ENCODE peak calls at places on chromosomes 4 and X, in eight cellular contexts. One of them, this sample, is unnamed.
A peak's percentile ranks its signal among the peaks of the same experiment; 100 is the strongest.

GRCh38 chrX:155768036-155768769 is 112.9 kb upstream of the VAMP7 start:
- DNase-seq in dorsolateral prefrontal cortex: peak; percentile 9
- DNase-seq in neural progenitor cell: no peak
- DNase-seq in Peyer's patch: no peak
- DNase-seq in HCT116: no peak
- DNase-seq in ascending aorta: no peak
- DNase-seq in lower leg skin: no peak
- DNase-seq in GM12864: no peak
- DNase-seq in this sample: no peak

GRCh38 chr4:137896221-137896737 is 345.9 kb downstream of the SLC7A11 start:
- DNase-seq in dorsolateral prefrontal cortex: no peak
- DNase-seq in Peyer's patch: no peak
- DNase-seq in HCT116: no peak
- DNase-seq in neural progenitor cell: no peak
- DNase-seq in lower leg skin: no peak
- DNase-seq in GM12864: no peak
- DNase-seq in ascending aorta: no peak
- DNase-seq in this sample: no peak

GRCh38 chr4:120918788-120919187 is 3.7 kb downstream of the PRDM5 start:
- DNase-seq in Peyer's patch: no peak
- DNase-seq in ascending aorta: no peak
- DNase-seq in lower leg skin: no peak
- DNase-seq in HCT116: no peak
- DNase-seq in neural progenitor cell: no peak
- DNase-seq in dorsolateral prefrontal cortex: no peak
- DNase-seq in GM12864: no peak
- DNase-seq in this sample: no peak

GRCh38 chr4:125317526-125317880 is 2.7 kb downstream of the FAT4 start:
- DNase-seq in Peyer's patch: no peak
- DNase-seq in dorsolateral prefrontal cortex: peak; percentile 47
- DNase-seq in neural progenitor cell: peak; percentile 75
- DNase-seq in ascending aorta: no peak
- DNase-seq in GM12864: no peak
- DNase-seq in HCT116: no peak
- DNase-seq in lower leg skin: peak; percentile 30
- DNase-seq in this sample: no peak

GRCh38 chrX:9127991-9128390 is 94.1 kb upstream of the FAM9B start:
- DNase-seq in dorsolateral prefrontal cortex: no peak
- DNase-seq in HCT116: no peak
- DNase-seq in GM12864: no peak
- DNase-seq in ascending aorta: no peak
- DNase-seq in neural progenitor cell: no peak
- DNase-seq in lower leg skin: no peak
- DNase-seq in Peyer's patch: no peak
- DNase-seq in this sample: no peak

GRCh38 chrX:36019164-36019563 is 99.6 kb downstream of the CFAP47 start:
- DNase-seq in dorsolateral prefrontal cortex: no peak
- DNase-seq in ascending aorta: no peak
- DNase-seq in Peyer's patch: no peak
- DNase-seq in GM12864: no peak
- DNase-seq in HCT116: no peak
- DNase-seq in neural progenitor cell: no peak
- DNase-seq in lower leg skin: no peak
- DNase-seq in this sample: no peak

GRCh38 chr4:150593996-150594395 is 12.0 kb downstream of the MAB21L2 start:
- DNase-seq in dorsolateral prefrontal cortex: no peak
- DNase-seq in HCT116: no peak
- DNase-seq in ascending aorta: no peak
- DNase-seq in GM12864: no peak
- DNase-seq in Peyer's patch: no peak
- DNase-seq in neural progenitor cell: no peak
- DNase-seq in lower leg skin: no peak
- DNase-seq in this sample: no peak

GRCh38 chr4:13534344-13535063 is 9.8 kb downstream of the NKX3-2 start:
- DNase-seq in GM12864: no peak
- DNase-seq in HCT116: no peak
- DNase-seq in Peyer's patch: no peak
- DNase-seq in ascending aorta: no peak
- DNase-seq in neural progenitor cell: no peak
- DNase-seq in dorsolateral prefrontal cortex: no peak
- DNase-seq in lower leg skin: no peak
- DNase-seq in this sample: no peak

GRCh38 chr4:117817316-117817715 is 217.0 kb upstream of the NDST3 start:
- DNase-seq in GM12864: no peak
- DNase-seq in HCT116: no peak
- DNase-seq in dorsolateral prefrontal cortex: no peak
- DNase-seq in neural progenitor cell: no peak
- DNase-seq in ascending aorta: no peak
- DNase-seq in Peyer's patch: no peak
- DNase-seq in lower leg skin: no peak
- DNase-seq in this sample: no peak

GRCh38 chrX:100994352-100995281 is 25.1 kb downstream of the ARL13A start:
- DNase-seq in ascending aorta: no peak
- DNase-seq in lower leg skin: no peak
- DNase-seq in HCT116: peak; percentile 47
- DNase-seq in neural progenitor cell: no peak
- DNase-seq in dorsolateral prefrontal cortex: no peak
- DNase-seq in GM12864: peak; percentile 3
- DNase-seq in Peyer's patch: no peak
- DNase-seq in this sample: no peak

GRCh38 chrX:120380699-120381098 is 18.8 kb downstream of the ATP1B4 start:
- DNase-seq in GM12864: no peak
- DNase-seq in dorsolateral prefrontal cortex: no peak
- DNase-seq in neural progenitor cell: peak; percentile 34
- DNase-seq in Peyer's patch: peak; percentile 30
- DNase-seq in lower leg skin: no peak
- DNase-seq in HCT116: peak; percentile 29
- DNase-seq in ascending aorta: no peak
- DNase-seq in this sample: no peak

GRCh38 chr4:157050561-157050960 is 25.4 kb upstream of the GLRB start:
- DNase-seq in ascending aorta: no peak
- DNase-seq in GM12864: no peak
- DNase-seq in neural progenitor cell: no peak
- DNase-seq in dorsolateral prefrontal cortex: no peak
- DNase-seq in HCT116: no peak
- DNase-seq in lower leg skin: no peak
- DNase-seq in Peyer's patch: no peak
- DNase-seq in this sample: no peak

GRCh38 chr4:128776794-128777216 is 32.7 kb upstream of the JADE1 start:
- DNase-seq in HCT116: no peak
- DNase-seq in GM12864: no peak
- DNase-seq in lower leg skin: no peak
- DNase-seq in Peyer's patch: peak; percentile 18
- DNase-seq in ascending aorta: no peak
- DNase-seq in dorsolateral prefrontal cortex: no peak
- DNase-seq in neural progenitor cell: no peak
- DNase-seq in this sample: no peak

GRCh38 chr4:70577220-70577927 is 14.7 kb upstream of the AMBN start:
- DNase-seq in dorsolateral prefrontal cortex: no peak
- DNase-seq in ascending aorta: no peak
- DNase-seq in lower leg skin: no peak
- DNase-seq in Peyer's patch: no peak
- DNase-seq in GM12864: no peak
- DNase-seq in HCT116: no peak
- DNase-seq in neural progenitor cell: no peak
- DNase-seq in this sample: no peak

GRCh38 chr4:110009526-110009925 is 96.8 kb downstream of the EGF start:
- DNase-seq in ascending aorta: no peak
- DNase-seq in GM12864: no peak
- DNase-seq in Peyer's patch: no peak
- DNase-seq in neural progenitor cell: no peak
- DNase-seq in HCT116: no peak
- DNase-seq in dorsolateral prefrontal cortex: no peak
- DNase-seq in lower leg skin: no peak
- DNase-seq in this sample: no peak

GRCh38 chr4:110008540-110008939 is 95.9 kb downstream of the EGF start:
- DNase-seq in dorsolateral prefrontal cortex: no peak
- DNase-seq in lower leg skin: no peak
- DNase-seq in HCT116: no peak
- DNase-seq in GM12864: no peak
- DNase-seq in neural progenitor cell: no peak
- DNase-seq in Peyer's patch: no peak
- DNase-seq in ascending aorta: no peak
- DNase-seq in this sample: no peak

GRCh38 chr4:110005461-110006056 is 92.9 kb downstream of the EGF start:
- DNase-seq in Peyer's patch: no peak
- DNase-seq in HCT116: peak; percentile 57
- DNase-seq in dorsolateral prefrontal cortex: no peak
- DNase-seq in GM12864: peak; percentile 55
- DNase-seq in neural progenitor cell: peak; percentile 68
- DNase-seq in lower leg skin: no peak
- DNase-seq in ascending aorta: no peak
- DNase-seq in this sample: peak; percentile 22

GRCh38 chr4:110010797-110011196 is 98.1 kb downstream of the EGF start:
- DNase-seq in neural progenitor cell: no peak
- DNase-seq in HCT116: no peak
- DNase-seq in Peyer's patch: no peak
- DNase-seq in GM12864: no peak
- DNase-seq in ascending aorta: no peak
- DNase-seq in dorsolateral prefrontal cortex: no peak
- DNase-seq in lower leg skin: no peak
- DNase-seq in this sample: no peak

GRCh38 chr4:110007217-110007616 is 94.5 kb downstream of the EGF start:
- DNase-seq in HCT116: no peak
- DNase-seq in lower leg skin: no peak
- DNase-seq in ascending aorta: no peak
- DNase-seq in Peyer's patch: no peak
- DNase-seq in GM12864: no peak
- DNase-seq in neural progenitor cell: no peak
- DNase-seq in dorsolateral prefrontal cortex: no peak
- DNase-seq in this sample: no peak
- TF ChIP-seq CTCF in HCT116: no peak
- TF ChIP-seq CTCF in lower leg skin: no peak
- TF ChIP-seq CTCF in ascending aorta: no peak
- TF ChIP-seq CTCF in Peyer's patch: no peak
- TF ChIP-seq CTCF in GM12864: no peak
- TF ChIP-seq CTCF in neural progenitor cell: no peak
- TF ChIP-seq CTCF in dorsolateral prefrontal cortex: no peak
- TF ChIP-seq CTCF in this sample: no peak

DNA sequence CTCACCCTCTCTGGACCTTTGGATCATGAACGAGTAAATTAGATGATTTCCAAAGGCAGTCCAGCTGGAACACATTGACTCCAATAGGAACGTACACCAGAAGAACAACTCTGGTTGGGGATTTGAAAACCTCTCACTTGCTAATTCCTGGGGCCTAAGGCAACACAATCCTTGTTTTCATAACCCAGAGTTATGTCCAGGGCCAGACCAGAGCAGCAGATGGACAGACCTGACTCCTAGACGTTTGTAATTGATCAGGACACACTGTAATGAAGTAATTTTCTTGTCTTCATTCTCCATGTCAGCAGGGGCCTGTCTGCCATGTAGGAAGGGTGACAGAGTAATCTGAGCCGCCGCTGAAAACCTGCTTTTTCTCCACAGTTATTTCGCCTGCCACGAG is 283.9 kb downstream of the IDS start:
- DNase-seq in Peyer's patch: no peak
- DNase-seq in HCT116: no peak
- DNase-seq in dorsolateral prefrontal cortex: no peak
- DNase-seq in ascending aorta: no peak
- DNase-seq in GM12864: no peak
- DNase-seq in lower leg skin: no peak
- DNase-seq in neural progenitor cell: no peak
- DNase-seq in this sample: no peak
- TF ChIP-seq CTCF in Peyer's patch: no peak
- TF ChIP-seq CTCF in HCT116: no peak
- TF ChIP-seq CTCF in dorsolateral prefrontal cortex: no peak
- TF ChIP-seq CTCF in ascending aorta: no peak
- TF ChIP-seq CTCF in GM12864: no peak
- TF ChIP-seq CTCF in lower leg skin: no peak
- TF ChIP-seq CTCF in neural progenitor cell: no peak
- TF ChIP-seq CTCF in this sample: no peak

GRCh38 chr4:77308843-77309242 is 151.8 kb downstream of the CCNG2 start:
- DNase-seq in neural progenitor cell: peak; percentile 54
- DNase-seq in Peyer's patch: no peak
- DNase-seq in ascending aorta: no peak
- DNase-seq in HCT116: peak; percentile 10
- DNase-seq in lower leg skin: no peak
- DNase-seq in dorsolateral prefrontal cortex: no peak
- DNase-seq in GM12864: no peak
- DNase-seq in this sample: no peak
- TF ChIP-seq CTCF in neural progenitor cell: peak; percentile 63
- TF ChIP-seq CTCF in Peyer's patch: no peak
- TF ChIP-seq CTCF in ascending aorta: no peak
- TF ChIP-seq CTCF in HCT116: peak; percentile 56
- TF ChIP-seq CTCF in lower leg skin: no peak
- TF ChIP-seq CTCF in dorsolateral prefrontal cortex: no peak
- TF ChIP-seq CTCF in GM12864: peak; percentile 44
- TF ChIP-seq CTCF in this sample: peak; percentile 69

GRCh38 chr4:148207074-148207473 is 235.1 kb downstream of the NR3C2 start:
- DNase-seq in HCT116: no peak
- DNase-seq in dorsolateral prefrontal cortex: no peak
- DNase-seq in ascending aorta: no peak
- DNase-seq in neural progenitor cell: no peak
- DNase-seq in GM12864: no peak
- DNase-seq in Peyer's patch: no peak
- DNase-seq in lower leg skin: no peak
- DNase-seq in this sample: no peak

GRCh38 chr4:148204171-148204570 is 238.0 kb downstream of the NR3C2 start:
- DNase-seq in ascending aorta: no peak
- DNase-seq in dorsolateral prefrontal cortex: no peak
- DNase-seq in lower leg skin: no peak
- DNase-seq in Peyer's patch: no peak
- DNase-seq in GM12864: no peak
- DNase-seq in neural progenitor cell: no peak
- DNase-seq in HCT116: no peak
- DNase-seq in this sample: no peak

GRCh38 chr4:148205481-148205880 is 236.7 kb downstream of the NR3C2 start:
- DNase-seq in lower leg skin: no peak
- DNase-seq in dorsolateral prefrontal cortex: no peak
- DNase-seq in ascending aorta: no peak
- DNase-seq in HCT116: no peak
- DNase-seq in neural progenitor cell: no peak
- DNase-seq in GM12864: no peak
- DNase-seq in Peyer's patch: no peak
- DNase-seq in this sample: no peak

GRCh38 chr4:148203056-148203898 is 238.9 kb downstream of the NR3C2 start:
- DNase-seq in Peyer's patch: no peak
- DNase-seq in neural progenitor cell: peak; percentile 64
- DNase-seq in dorsolateral prefrontal cortex: no peak
- DNase-seq in HCT116: no peak
- DNase-seq in GM12864: no peak
- DNase-seq in lower leg skin: no peak
- DNase-seq in ascending aorta: no peak
- DNase-seq in this sample: no peak

DNA sequence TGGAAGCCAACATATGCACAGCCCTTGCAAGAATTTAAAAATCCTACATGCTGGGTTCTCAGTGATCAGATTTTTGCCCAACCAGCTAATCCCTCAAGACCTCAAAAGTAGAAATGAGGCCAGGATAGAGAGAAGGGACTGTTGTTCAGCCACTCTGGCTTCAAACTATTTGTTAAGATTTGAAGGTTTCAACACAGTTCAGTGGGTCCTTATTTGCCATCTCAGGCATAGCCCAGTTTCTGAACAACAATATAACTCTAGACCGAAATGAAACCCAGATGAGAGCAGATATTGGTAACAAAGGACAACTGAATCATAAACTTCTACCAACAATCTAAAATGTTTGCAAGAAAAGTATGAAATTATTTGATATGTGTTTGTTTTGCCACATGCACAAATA is 237.3 kb downstream of the NR3C2 start:
- DNase-seq in Peyer's patch: no peak
- DNase-seq in HCT116: no peak
- DNase-seq in ascending aorta: no peak
- DNase-seq in GM12864: no peak
- DNase-seq in neural progenitor cell: no peak
- DNase-seq in lower leg skin: no peak
- DNase-seq in dorsolateral prefrontal cortex: no peak
- DNase-seq in this sample: no peak
- TF ChIP-seq CTCF in Peyer's patch: no peak
- TF ChIP-seq CTCF in HCT116: no peak
- TF ChIP-seq CTCF in ascending aorta: no peak
- TF ChIP-seq CTCF in GM12864: no peak
- TF ChIP-seq CTCF in neural progenitor cell: no peak
- TF ChIP-seq CTCF in lower leg skin: no peak
- TF ChIP-seq CTCF in dorsolateral prefrontal cortex: no peak
- TF ChIP-seq CTCF in this sample: no peak

This sample was measured in D721Med.